ENCODE peak calls at places on chromosomes 1 and 21, in ten cellular contexts. S, W, Q, N, E, I, V, B, L and O are unnamed samples. For H3K27me3, the result is how much of the 10 kb centered on the place peaks cover.

GRCh38 chr1:108889706-108890105 is 12.9 kb downstream of the GPSM2 start:
- DNase-seq in S (no peak), W (no peak), Q (no peak), N (no peak), E (no peak), I (no peak), V (no peak), B (no peak), L (no peak), O (no peak)

GRCh38 chr1:110668523-110668922 is 6.2 kb downstream of the KCNA3 start:
- DNase-seq in S (no peak), W (no peak), Q (no peak), N (no peak), E (no peak), I (no peak), V (no peak), B (no peak), L (peak), O (no peak)

GRCh38 chr1:203069028-203069804 is 16.6 kb downstream of the MYOG start:
- DNase-seq in S (no peak), W (no peak), Q (peak), N (peak), E (no peak), I (no peak), V (no peak), B (no peak), L (no peak), O (no peak)

GRCh38 chr1:14567903-14568302 is 30.6 kb upstream of the KAZN start:
- DNase-seq in S (no peak), W (no peak), Q (no peak), N (no peak), E (no peak), I (no peak), V (no peak), B (no peak), L (no peak), O (no peak)

GRCh38 chr1:234559917-234560676 is 49.9 kb downstream of the IRF2BP2 start:
- DNase-seq in S (no peak), W (no peak), Q (no peak), N (no peak), E (no peak), I (peak), V (peak), B (no peak), L (no peak), O (no peak)

GRCh38 chr1:227255086-227255732 is 63.1 kb downstream of the CDC42BPA start:
- DNase-seq in S (no peak), W (no peak), Q (no peak), N (no peak), E (no peak), I (no peak), V (no peak), B (no peak), L (no peak), O (no peak)

GRCh38 chr1:15220825-15221431 is 26.1 kb upstream of the FHAD1 start:
- DNase-seq in S (no peak), W (peak), Q (no peak), N (no peak), E (peak), I (no peak), V (no peak), B (peak), L (no peak), O (no peak)

GRCh38 chr1:167522246-167522645 is 3.9 kb upstream of the CD247 start:
- DNase-seq in S (no peak), W (no peak), Q (no peak), N (no peak), E (no peak), I (no peak), V (no peak), B (no peak), L (no peak), O (no peak)

GRCh38 chr1:62117416-62117815 is 77.2 kb upstream of the L1TD1 start:
- DNase-seq in S (no peak), W (no peak), Q (no peak), N (no peak), E (no peak), I (no peak), V (no peak), B (no peak), L (no peak), O (no peak)

GRCh38 chr1:21546122-21546825 is 37.1 kb downstream of the ALPL start:
- DNase-seq in S (no peak), W (no peak), Q (no peak), N (no peak), E (no peak), I (no peak), V (no peak), B (no peak), L (no peak), O (no peak)

GRCh38 chr1:46451948-46452930 is 37.4 kb upstream of the DMBX1 start:
- DNase-seq in S (no peak), W (no peak), Q (no peak), N (peak), E (no peak), I (no peak), V (no peak), B (no peak), L (no peak), O (no peak)

GRCh38 chr1:66182551-66183178 is 351.3 kb upstream of the SGIP1 start:
- DNase-seq in S (no peak), W (no peak), Q (no peak), N (no peak), E (no peak), I (no peak), V (no peak), B (no peak), L (peak), O (peak)

GRCh38 chr1:5297199-5297877 is 642.9 kb downstream of the AJAP1 start:
- DNase-seq in S (peak), W (peak), Q (peak), N (peak), E (no peak), I (no peak), V (no peak), B (no peak), L (no peak), O (no peak)

GRCh38 chr1:77290576-77290975 is 8.8 kb downstream of the AK5 start:
- DNase-seq in S (no peak), W (no peak), Q (no peak), N (no peak), E (no peak), I (no peak), V (no peak), B (no peak), L (no peak), O (no peak)

GRCh38 chr1:31793086-31793485 is 22.7 kb downstream of the SPOCD1 start:
- DNase-seq in S (no peak), W (no peak), Q (no peak), N (peak), E (no peak), I (no peak), V (peak), B (no peak), L (no peak), O (peak)

GRCh38 chr1:6930901-6931300 is 145.6 kb downstream of the CAMTA1 start:
- DNase-seq in S (no peak), W (no peak), Q (no peak), N (no peak), E (no peak), I (no peak), V (no peak), B (no peak), L (no peak), O (no peak)

GRCh38 chr1:7495894-7496293 is 275.2 kb upstream of the VAMP3 start:
- DNase-seq in S (no peak), W (no peak), Q (no peak), N (no peak), E (no peak), I (no peak), V (no peak), B (no peak), L (no peak), O (no peak)

GRCh38 chr1:6349254-6349943 is 44.2 kb downstream of the ACOT7 start:
- DNase-seq in S (no peak), W (no peak), Q (no peak), N (no peak), E (no peak), I (no peak), V (no peak), B (peak), L (no peak), O (no peak)

GRCh38 chr1:24762133-24762676 is 17.0 kb downstream of the CLIC4 start:
- DNase-seq in S (no peak), W (no peak), Q (no peak), N (no peak), E (no peak), I (no peak), V (no peak), B (no peak), L (no peak), O (no peak)

GRCh38 chr21:46120301-46121285 is 22.7 kb downstream of the COL6A2 start:
- DNase-seq in S (no peak), W (peak), Q (peak), N (peak), E (no peak), I (peak), V (peak), B (peak), L (no peak), O (peak)

GRCh38 chr1:70093250-70093975 is 112.0 kb downstream of the LRRC40 start:
- DNase-seq in S (no peak), W (no peak), Q (no peak), N (no peak), E (no peak), I (no peak), V (no peak), B (no peak), L (no peak), O (no peak)

GRCh38 chr21:34298797-34299539 is 64.8 kb upstream of the KCNE2 start:
- DNase-seq in S (no peak), W (no peak), Q (no peak), N (no peak), E (no peak), I (no peak), V (no peak), B (no peak), L (no peak), O (no peak)

GRCh38 chr1:84996846-84997666 is at the start of gene MCOLN2:
- DNase-seq in S (no peak), W (peak), Q (no peak), N (peak), E (peak), I (peak), V (peak), B (peak), L (peak), O (peak)

GRCh38 chr1:88566615-88567387 is 117.3 kb upstream of the PKN2 start:
- DNase-seq in S (no peak), W (no peak), Q (no peak), N (no peak), E (no peak), I (no peak), V (no peak), B (no peak), L (no peak), O (no peak)

GRCh38 chr21:45574691-45575090 is 32.5 kb upstream of the SLC19A1 start:
- DNase-seq in S (no peak), W (no peak), Q (no peak), N (no peak), E (no peak), I (no peak), V (no peak), B (peak), L (no peak), O (no peak)

GRCh38 chr1:175174273-175174672 is 18.3 kb downstream of the KIAA0040 start:
- DNase-seq in S (no peak), W (no peak), Q (no peak), N (no peak), E (no peak), I (no peak), V (no peak), B (no peak), L (no peak), O (no peak)

GRCh38 chr1:119968601-119969000 is 72.3 kb upstream of the ADAM30 start:
- DNase-seq in S (no peak), W (no peak), Q (no peak), N (no peak), E (no peak), I (no peak), V (no peak), B (no peak), L (no peak), O (no peak)

GRCh38 chr21:31957631-31958030 is 84.8 kb downstream of the HUNK start:
- DNase-seq in S (no peak), W (no peak), Q (no peak), N (no peak), E (no peak), I (no peak), V (no peak), B (no peak), L (no peak), O (no peak)

GRCh38 chr1:65321879-65322278 is 12.5 kb downstream of the DNAJC6 start:
- DNase-seq in S (no peak), W (no peak), Q (no peak), N (no peak), E (no peak), I (no peak), V (no peak), B (no peak), L (no peak), O (no peak)

GRCh38 chr1:29924017-29924431 is 687.7 kb downstream of the PTPRU start:
- DNase-seq in S (no peak), W (no peak), Q (no peak), N (no peak), E (no peak), I (no peak), V (peak), B (no peak), L (no peak), O (no peak)

GRCh38 chr1:209241481-209241880 is 342.0 kb upstream of the CAMK1G start:
- DNase-seq in S (no peak), W (no peak), Q (no peak), N (no peak), E (no peak), I (no peak), V (no peak), B (no peak), L (no peak), O (no peak)

GRCh38 chr1:8133657-8134430 is 107.7 kb upstream of the ERRFI1 start:
- DNase-seq in S (peak), W (no peak), Q (peak), N (peak), E (peak), I (no peak), V (no peak), B (no peak), L (no peak), O (no peak)

GRCh38 chr1:149925751-149926150 is 1.9 kb downstream of the SF3B4 start:
- DNase-seq in S (no peak), W (no peak), Q (no peak), N (no peak), E (no peak), I (no peak), V (no peak), B (no peak), L (no peak), O (no peak)

DNA sequence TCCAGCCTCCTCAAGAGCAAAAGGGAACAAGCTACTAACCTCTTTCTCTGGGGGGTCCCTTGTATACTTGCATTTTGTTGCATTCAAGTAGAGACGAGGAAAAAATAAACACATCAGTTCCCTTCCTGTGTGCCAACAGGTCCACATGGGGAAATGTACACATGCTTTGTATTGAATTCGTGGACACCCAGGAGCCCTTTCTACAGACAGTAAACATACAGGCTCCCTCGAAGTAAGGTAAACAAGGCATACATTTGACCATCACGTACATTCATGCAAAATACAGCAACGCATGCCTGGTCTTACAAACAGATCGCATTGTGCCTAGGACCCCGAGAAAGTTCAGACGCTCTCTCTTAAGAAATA is 1.1 kb downstream of the KCND3 start:
- DNase-seq in S (no peak), W (no peak), Q (no peak), N (no peak), E (no peak), I (no peak), V (no peak), B (no peak), L (no peak), O (no peak)
- H3K27me3 ChIP-seq in S (under half), W (under half), Q (half or more), N (under half), E (under half), I (half or more), V (under half), B (under half), L (under half), O (half or more)

GRCh38 chr1:201288765-201289164 is 5.5 kb downstream of the PKP1 start:
- DNase-seq in S (no peak), W (no peak), Q (no peak), N (no peak), E (no peak), I (no peak), V (no peak), B (no peak), L (no peak), O (no peak)
- H3K27ac ChIP-seq in S (no peak), W (no peak), Q (no peak), N (no peak), E (no peak), I (no peak), V (no peak), B (no peak), L (no peak), O (no peak)

GRCh38 chr21:43206231-43207042 is 37.6 kb downstream of the CRYAA start:
- DNase-seq in S (peak), W (no peak), Q (no peak), N (peak), E (peak), I (peak), V (peak), B (no peak), L (no peak), O (no peak)

GRCh38 chr21:43207043-43207315 is 38.2 kb downstream of the CRYAA start:
- DNase-seq in S (no peak), W (no peak), Q (no peak), N (peak), E (no peak), I (peak), V (no peak), B (no peak), L (no peak), O (no peak)

GRCh38 chr21:43201491-43201890 is 32.7 kb downstream of the CRYAA start:
- DNase-seq in S (no peak), W (no peak), Q (no peak), N (no peak), E (no peak), I (no peak), V (no peak), B (no peak), L (no peak), O (no peak)

GRCh38 chr21:43204638-43205037 is 35.8 kb downstream of the CRYAA start:
- DNase-seq in S (peak), W (no peak), Q (no peak), N (peak), E (no peak), I (peak), V (no peak), B (no peak), L (no peak), O (no peak)

DNA sequence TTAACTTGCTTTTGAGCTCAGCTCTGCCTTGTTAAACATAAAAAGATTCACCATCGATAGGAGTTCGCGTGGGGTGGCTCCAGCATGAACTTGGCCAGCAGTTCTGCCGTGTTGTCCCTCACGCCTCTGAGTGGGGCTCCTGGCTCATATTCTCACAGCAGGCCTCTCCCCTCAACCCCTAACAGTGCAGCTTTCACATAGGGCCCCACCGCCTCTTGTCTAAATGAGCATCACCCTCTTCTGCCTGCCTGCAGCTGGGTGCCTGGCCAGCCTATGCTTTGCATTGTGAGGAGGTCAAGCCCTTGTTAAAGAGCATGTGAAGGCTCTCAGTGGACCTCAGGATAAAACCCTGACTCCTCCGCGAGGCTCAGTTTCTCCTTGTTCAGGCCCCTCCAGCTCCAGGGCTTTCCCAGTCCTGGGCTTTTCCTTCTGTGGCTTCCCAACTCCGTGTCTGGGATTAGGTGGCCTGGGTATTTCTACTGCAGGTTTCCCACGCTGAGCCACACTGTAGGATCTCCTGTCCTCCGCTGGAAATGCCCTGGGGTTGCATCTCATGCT is 34.8 kb downstream of the CRYAA start:
- DNase-seq in S (peak), W (no peak), Q (no peak), N (peak), E (no peak), I (peak), V (peak), B (no peak), L (no peak), O (no peak)
- H3K27me3 ChIP-seq in S (under half), W (under half), Q (under half), N (under half), E (under half), I (under half), V (under half), B (under half), L (under half), O (under half)

DNA sequence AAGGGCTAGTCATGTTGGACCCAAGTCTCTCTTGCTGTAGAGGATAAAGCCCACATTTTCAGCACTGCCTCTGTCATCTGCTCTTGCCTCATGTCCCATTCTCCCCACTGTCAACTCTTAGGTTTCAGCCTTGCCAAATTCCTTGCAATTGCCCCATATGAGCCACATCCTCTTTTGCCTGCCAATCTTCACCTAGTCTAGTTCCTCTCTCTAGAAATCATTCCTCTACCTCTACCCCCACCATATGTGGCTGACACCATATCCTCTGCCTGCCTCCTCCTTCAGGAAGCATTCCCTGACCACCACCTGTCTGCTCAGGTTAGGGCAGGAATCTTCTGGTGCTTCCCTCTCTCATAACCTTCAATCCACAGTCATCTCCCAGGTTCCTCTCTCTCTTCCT is 38.2 kb downstream of the SLC9A1 start:
- DNase-seq in S (no peak), W (no peak), Q (no peak), N (no peak), E (no peak), I (no peak), V (no peak), B (no peak), L (no peak), O (no peak)
- H3K27ac ChIP-seq in S (no peak), W (no peak), Q (peak), N (peak), E (no peak), I (no peak), V (no peak), B (peak), L (no peak), O (no peak)

DNA sequence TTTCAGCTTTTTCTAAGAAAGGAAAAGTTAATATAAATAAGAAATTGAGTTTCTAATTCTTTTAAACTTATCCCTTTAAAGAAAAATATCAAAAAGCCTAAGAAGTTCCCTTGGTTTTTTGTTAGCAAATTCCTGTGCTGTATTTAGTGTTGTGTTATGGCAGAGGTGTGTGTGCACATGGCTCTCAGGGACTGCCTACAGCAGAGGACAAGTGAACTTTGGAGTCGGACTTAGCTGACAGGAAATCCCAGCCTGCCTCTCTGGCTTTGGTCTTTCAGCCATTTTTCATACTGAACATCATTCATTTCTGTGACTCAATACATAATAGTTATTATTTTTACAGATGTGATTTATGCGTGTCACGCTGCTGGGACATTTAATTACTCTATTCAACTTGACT is 149.6 kb downstream of the FMN2 start:
- DNase-seq in S (no peak), W (no peak), Q (no peak), N (no peak), E (no peak), I (no peak), V (no peak), B (no peak), L (no peak), O (no peak)
- H3K27me3 ChIP-seq in S (under half), W (under half), Q (under half), N (under half), E (under half), I (under half), V (under half), B (under half), L (under half), O (under half)